ENCODE peak calls at places on chromosomes 16 and 17, in seven cellular contexts. Q is NCI-H2107, B is AG04450, T is SHP77, V is MV-4-11, P is T47D, H is smooth muscle cell of the brain vasculature. N is an unnamed sample.

GRCh38 chr17:3712811-3713463 is 10.8 kb upstream of the HASPIN start:
- DNase-seq in B (no peak), V (no peak), P (no peak), T (no peak), H (no peak), Q (no peak), N (no peak)

GRCh38 chr17:7897773-7898172 is 9.2 kb downstream of the CHD3 start:
- DNase-seq in B (no peak), Q (no peak), T (peak), H (no peak), V (peak), P (no peak), N (no peak)

GRCh38 chr16:54443352-54443751 is 156.8 kb upstream of the IRX3 start:
- DNase-seq in Q (no peak), B (no peak), V (no peak), H (no peak), P (no peak), T (no peak), N (no peak)

GRCh38 chr17:67754001-67754400 is 36.3 kb downstream of the NOL11 start:
- DNase-seq in T (no peak), P (no peak), Q (no peak), H (no peak), V (no peak), B (no peak), N (no peak)

GRCh38 chr17:18332909-18333489 is 17.9 kb downstream of the SMCR8 start:
- DNase-seq in Q (no peak), P (no peak), B (no peak), V (no peak), T (no peak), H (no peak), N (no peak)

GRCh38 chr17:77329741-77330531 is 189.2 kb downstream of the SEC14L1 start:
- DNase-seq in T (no peak), H (no peak), B (no peak), V (no peak), P (no peak), Q (no peak), N (no peak)

GRCh38 chr16:47726031-47726675 is 265.0 kb downstream of the PHKB start:
- DNase-seq in H (no peak), B (no peak), P (no peak), T (no peak), V (no peak), Q (no peak), N (no peak)

GRCh38 chr16:30741461-30741914 is 6.7 kb upstream of the PHKG2 start:
- DNase-seq in T (no peak), H (no peak), P (peak), V (no peak), B (peak), Q (no peak), N (no peak)

GRCh38 chr17:78131172-78132085 is 858 bp downstream of the TMC8 start:
- DNase-seq in H (no peak), Q (no peak), T (no peak), P (no peak), B (no peak), V (peak), N (no peak)

GRCh38 chr17:77654296-77654695 is 304.2 kb upstream of the TNRC6C start:
- DNase-seq in H (no peak), V (no peak), Q (no peak), T (no peak), B (no peak), P (no peak), N (no peak)

GRCh38 chr16:87582221-87582965 is 19.9 kb upstream of the JPH3 start:
- DNase-seq in P (no peak), T (no peak), V (no peak), Q (no peak), H (peak), B (no peak), N (no peak)

GRCh38 chr16:82063456-82064082 is 28.5 kb downstream of the HSD17B2 start:
- DNase-seq in T (no peak), V (no peak), Q (no peak), H (no peak), B (no peak), P (no peak), N (no peak)

N was measured in NCI-H1105.